ENCODE peak calls at places on chromosome 18, in five cellular contexts. One of them, this sample, is unnamed.

GRCh38 chr18:36179562-36180334 is 7.5 kb upstream of the MOCOS start:
- DNase-seq in HCT116: no peak
- DNase-seq in Peyer's patch: no peak
- DNase-seq in body of pancreas: peak
- DNase-seq in breast epithelium: peak
- DNase-seq in this sample: peak

GRCh38 chr18:21980744-21981143 is 188.6 kb upstream of the GATA6 start:
- DNase-seq in HCT116: no peak
- DNase-seq in Peyer's patch: no peak
- DNase-seq in body of pancreas: no peak
- DNase-seq in breast epithelium: no peak
- DNase-seq in this sample: no peak

GRCh38 chr18:47689386-47689785 is 241.1 kb downstream of the SMAD2 start:
- DNase-seq in HCT116: no peak
- DNase-seq in Peyer's patch: no peak
- DNase-seq in body of pancreas: no peak
- DNase-seq in breast epithelium: no peak
- DNase-seq in this sample: no peak

GRCh38 chr18:61731693-61732376 is 161.0 kb downstream of the RNF152 start:
- DNase-seq in HCT116: no peak
- DNase-seq in Peyer's patch: no peak
- DNase-seq in body of pancreas: no peak
- DNase-seq in breast epithelium: no peak
- DNase-seq in this sample: peak

GRCh38 chr18:72843743-72844142 is 24.0 kb downstream of the NETO1 start:
- DNase-seq in HCT116: no peak
- DNase-seq in Peyer's patch: no peak
- DNase-seq in body of pancreas: no peak
- DNase-seq in breast epithelium: no peak
- DNase-seq in this sample: no peak

GRCh38 chr18:50558948-50559749 is 738 bp upstream of the MAPK4 start:
- DNase-seq in HCT116: no peak
- DNase-seq in Peyer's patch: no peak
- DNase-seq in body of pancreas: peak
- DNase-seq in breast epithelium: no peak
- DNase-seq in this sample: peak

GRCh38 chr18:3692113-3692621 is 242.2 kb downstream of the TGIF1 start:
- DNase-seq in HCT116: no peak
- DNase-seq in Peyer's patch: no peak
- DNase-seq in body of pancreas: no peak
- DNase-seq in breast epithelium: no peak
- DNase-seq in this sample: no peak

GRCh38 chr18:45166341-45167108 is 448.8 kb upstream of the SLC14A2 start:
- DNase-seq in HCT116: no peak
- DNase-seq in Peyer's patch: no peak
- DNase-seq in body of pancreas: no peak
- DNase-seq in breast epithelium: no peak
- DNase-seq in this sample: no peak

DNA sequence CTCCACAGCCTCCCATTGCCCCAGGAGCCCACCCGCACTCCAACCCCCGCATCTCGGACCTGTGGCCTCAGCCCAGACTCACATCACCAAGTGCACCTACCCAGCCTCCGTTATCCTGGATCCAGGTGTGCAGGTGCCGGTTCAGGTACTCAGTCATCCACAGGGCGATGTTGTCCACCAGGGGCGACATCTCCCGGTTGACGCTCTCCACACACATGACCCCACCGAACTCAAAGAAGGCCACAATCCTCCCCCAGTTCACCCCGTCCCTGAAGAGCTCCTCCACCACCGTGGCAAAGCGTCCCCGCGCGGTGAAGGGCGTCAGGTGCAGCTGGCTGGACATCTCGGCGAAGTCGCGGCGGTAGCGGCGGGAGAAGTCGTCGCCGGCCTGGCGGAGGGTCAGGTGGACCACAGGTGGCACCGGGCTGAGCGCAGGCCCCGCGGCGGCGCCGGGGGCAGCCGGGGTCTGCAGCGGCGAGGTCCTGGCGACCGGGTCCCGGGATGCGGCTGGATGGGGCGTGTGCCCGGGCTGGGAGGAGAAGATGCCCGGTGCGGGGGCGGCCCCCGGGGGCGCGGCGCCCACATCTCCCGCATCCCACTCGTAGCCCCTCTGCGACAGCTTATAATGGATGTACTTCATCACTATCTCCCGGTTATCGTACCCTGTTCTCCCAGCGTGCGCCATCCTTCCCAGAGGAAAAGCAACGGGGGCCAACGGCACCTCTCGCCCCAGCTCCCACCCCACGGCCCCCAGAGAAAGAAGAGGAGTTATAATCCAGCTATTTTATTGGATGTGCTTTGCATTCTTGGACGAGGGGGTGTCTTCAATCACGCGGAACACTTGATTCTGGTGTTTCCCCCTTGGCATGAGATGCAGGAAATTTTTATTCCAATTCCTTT is 1.3 kb downstream of the BCL2 start:
- DNase-seq in HCT116: no peak
- DNase-seq in Peyer's patch: peak
- DNase-seq in body of pancreas: peak
- DNase-seq in breast epithelium: peak
- DNase-seq in this sample: peak
- TF ChIP-seq POLR2A in HCT116: no peak
- TF ChIP-seq POLR2A in Peyer's patch: peak
- TF ChIP-seq POLR2A in body of pancreas: no peak
- TF ChIP-seq POLR2A in breast epithelium: no peak
- TF ChIP-seq POLR2A in this sample: no peak

DNA sequence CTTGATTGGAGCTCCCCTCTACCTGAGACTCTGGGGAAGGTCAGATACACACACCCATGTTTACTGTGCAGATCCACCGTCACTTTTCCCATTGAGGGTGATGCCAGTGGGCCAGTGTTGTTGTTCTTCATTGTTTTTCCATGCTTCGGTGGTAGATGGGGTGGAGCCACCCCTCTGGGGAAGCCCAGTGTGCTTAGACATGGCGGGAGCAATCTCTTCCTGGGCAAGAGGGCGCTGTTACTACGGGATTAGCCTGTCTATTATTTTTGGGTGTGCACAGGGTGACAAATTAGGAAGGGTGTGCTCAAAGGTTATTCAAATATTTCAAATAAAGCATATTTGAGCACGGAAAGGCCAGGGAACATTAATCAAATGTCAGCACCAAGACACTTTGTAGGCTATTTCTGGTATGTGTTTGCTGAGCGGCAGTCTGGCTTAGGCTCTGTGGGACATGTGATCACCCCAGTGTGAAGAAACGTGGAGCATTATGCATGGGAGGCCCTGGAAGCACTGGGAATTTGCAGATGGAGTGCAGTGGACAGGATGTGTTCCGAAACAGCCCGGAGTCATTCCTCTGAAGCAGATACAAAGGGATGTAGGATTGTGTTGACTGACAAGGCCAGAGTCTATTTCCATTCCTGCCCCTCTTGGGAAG is 34.8 kb upstream of the SMIM21 start:
- DNase-seq in HCT116: no peak
- DNase-seq in Peyer's patch: no peak
- DNase-seq in body of pancreas: no peak
- DNase-seq in breast epithelium: no peak
- DNase-seq in this sample: peak
- TF ChIP-seq CTCF in HCT116: no peak
- TF ChIP-seq CTCF in Peyer's patch: no peak
- TF ChIP-seq CTCF in body of pancreas: no peak
- TF ChIP-seq CTCF in breast epithelium: no peak
- TF ChIP-seq CTCF in this sample: no peak

GRCh38 chr18:77061946-77062517 is 70.6 kb downstream of the MBP start:
- DNase-seq in HCT116: no peak
- DNase-seq in Peyer's patch: peak
- DNase-seq in body of pancreas: no peak
- DNase-seq in breast epithelium: no peak
- DNase-seq in this sample: no peak
- TF ChIP-seq POLR2A in HCT116: no peak
- TF ChIP-seq POLR2A in Peyer's patch: no peak
- TF ChIP-seq POLR2A in body of pancreas: no peak
- TF ChIP-seq POLR2A in breast epithelium: no peak
- TF ChIP-seq POLR2A in this sample: no peak

DNA sequence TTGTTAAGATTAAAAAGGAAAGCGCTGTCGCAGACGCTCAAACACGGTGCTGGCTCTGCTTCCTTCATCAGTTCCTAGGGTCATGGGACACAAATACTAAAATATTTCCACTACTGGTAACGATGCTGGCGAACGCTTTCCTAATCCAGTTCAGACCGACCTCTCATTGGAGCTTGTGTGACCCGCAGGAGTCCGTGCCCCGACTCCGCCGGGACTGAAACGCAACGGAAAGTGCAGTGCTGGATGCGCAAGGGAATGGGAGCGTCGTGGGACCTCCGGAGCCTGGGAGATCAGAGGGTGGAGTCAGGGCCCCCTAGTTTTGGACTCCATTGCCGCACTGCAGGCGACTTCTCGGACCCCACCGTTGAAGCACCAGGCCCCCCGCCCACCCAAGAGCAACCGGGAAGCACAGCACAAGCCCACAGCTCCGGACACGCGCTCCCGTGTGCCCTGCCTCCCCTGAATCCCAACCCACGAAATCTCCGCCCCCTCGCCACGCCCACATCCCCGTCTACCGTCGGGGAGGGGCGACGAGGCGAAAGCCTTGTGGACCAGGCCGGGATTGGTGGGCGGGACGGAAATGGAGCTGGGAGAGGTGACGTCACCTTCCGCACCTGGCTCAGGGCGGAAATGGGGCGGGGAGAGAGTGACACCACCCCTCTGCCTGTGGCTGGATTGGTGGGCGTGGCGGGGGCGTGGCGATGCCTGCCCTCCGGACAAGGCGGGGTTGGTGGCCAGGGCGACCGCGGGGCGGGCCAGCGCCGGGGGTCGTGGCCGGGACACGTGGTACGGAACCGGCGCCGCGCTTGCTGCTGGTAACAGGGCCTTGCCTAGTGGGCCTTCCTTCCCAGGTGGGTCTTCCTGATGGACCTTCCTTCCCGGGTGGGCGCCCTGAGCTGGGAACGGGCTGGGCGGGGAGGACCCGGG is at the start of gene CNDP2:
- DNase-seq in HCT116: peak
- DNase-seq in Peyer's patch: peak
- DNase-seq in body of pancreas: peak
- DNase-seq in breast epithelium: peak
- DNase-seq in this sample: peak
- TF ChIP-seq CTCF in HCT116: no peak
- TF ChIP-seq CTCF in Peyer's patch: no peak
- TF ChIP-seq CTCF in body of pancreas: no peak
- TF ChIP-seq CTCF in breast epithelium: no peak
- TF ChIP-seq CTCF in this sample: no peak

GRCh38 chr18:76376668-76377358 is 118.2 kb downstream of the ZNF516 start:
- DNase-seq in HCT116: no peak
- DNase-seq in Peyer's patch: no peak
- DNase-seq in body of pancreas: no peak
- DNase-seq in breast epithelium: no peak
- DNase-seq in this sample: no peak

GRCh38 chr18:76376225-76376624 is 118.8 kb downstream of the ZNF516 start:
- DNase-seq in HCT116: no peak
- DNase-seq in Peyer's patch: no peak
- DNase-seq in body of pancreas: no peak
- DNase-seq in breast epithelium: no peak
- DNase-seq in this sample: no peak

GRCh38 chr18:76379226-76380126 is 115.6 kb downstream of the ZNF516 start:
- DNase-seq in HCT116: no peak
- DNase-seq in Peyer's patch: no peak
- DNase-seq in body of pancreas: no peak
- DNase-seq in breast epithelium: no peak
- DNase-seq in this sample: no peak

GRCh38 chr18:76378526-76379215 is 116.4 kb downstream of the ZNF516 start:
- DNase-seq in HCT116: no peak
- DNase-seq in Peyer's patch: no peak
- DNase-seq in body of pancreas: no peak
- DNase-seq in breast epithelium: no peak
- DNase-seq in this sample: no peak

DNA sequence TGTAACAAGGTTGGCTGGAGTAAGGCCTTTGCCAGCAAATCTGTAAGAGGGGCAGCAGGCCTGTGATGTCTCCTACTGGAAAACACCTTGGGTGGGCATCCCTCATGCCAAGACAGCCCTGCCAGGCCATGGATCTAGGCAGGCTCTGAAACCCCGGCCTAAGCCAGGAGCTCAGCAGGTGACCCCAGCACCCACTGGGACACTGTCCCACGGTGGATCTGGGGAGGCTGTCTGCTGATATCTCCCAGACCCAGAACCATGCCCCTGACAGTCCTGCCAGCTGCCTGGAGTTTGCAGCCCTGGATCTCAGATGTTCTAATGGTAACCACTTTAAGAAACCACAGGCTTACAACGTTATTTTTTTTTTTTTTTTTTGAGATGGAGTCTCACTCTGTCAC is 117.7 kb downstream of the ZNF516 start:
- DNase-seq in HCT116: no peak
- DNase-seq in Peyer's patch: no peak
- DNase-seq in body of pancreas: no peak
- DNase-seq in breast epithelium: no peak
- DNase-seq in this sample: no peak
- TF ChIP-seq POLR2A in HCT116: no peak
- TF ChIP-seq POLR2A in Peyer's patch: no peak
- TF ChIP-seq POLR2A in body of pancreas: no peak
- TF ChIP-seq POLR2A in breast epithelium: no peak
- TF ChIP-seq POLR2A in this sample: no peak

This sample was measured in heart left ventricle.